ENCODE peak calls at places on chromosome 5, in seven cellular contexts. N is coronary artery, P is fibroblast of pulmonary artery, W is HCT116, Y is dorsolateral prefrontal cortex, X is cardiac fibroblast, M is IMR-90. U is an unnamed sample.

GRCh38 chr5:6466975-6467567 is 18.4 kb downstream of the UBE2QL1 start:
- DNase-seq in N (peak), P (no peak), W (no peak), Y (no peak), X (no peak), M (no peak), U (no peak)

GRCh38 chr5:179120951-179121666 is 60.9 kb downstream of the ZNF354C start:
- DNase-seq in N (peak), P (no peak), W (no peak), Y (no peak), X (no peak), M (no peak), U (no peak)

GRCh38 chr5:16152601-16153568 is 26.7 kb downstream of the MARCHF11 start:
- DNase-seq in N (no peak), P (no peak), W (no peak), Y (no peak), X (no peak), M (no peak), U (no peak)

GRCh38 chr5:83974151-83974822 is 253.6 kb upstream of the HAPLN1 start:
- DNase-seq in N (no peak), P (no peak), W (no peak), Y (no peak), X (no peak), M (peak), U (no peak)

GRCh38 chr5:93602261-93603149 is 19.5 kb downstream of the NR2F1 start:
- DNase-seq in N (no peak), P (no peak), W (no peak), Y (no peak), X (no peak), M (peak), U (no peak)

GRCh38 chr5:16889203-16889971 is 46.7 kb downstream of the MYO10 start:
- DNase-seq in N (no peak), P (peak), W (no peak), Y (no peak), X (peak), M (peak), U (peak)

GRCh38 chr5:132294728-132295504 is 722 bp downstream of the SLC22A4 start:
- DNase-seq in N (peak), P (peak), W (peak), Y (peak), X (peak), M (peak), U (peak)

GRCh38 chr5:2352101-2352861 is 399.2 kb downstream of the IRX2 start:
- DNase-seq in N (no peak), P (no peak), W (no peak), Y (no peak), X (no peak), M (no peak), U (no peak)

GRCh38 chr5:63894690-63895089 is 67.6 kb downstream of the HTR1A start:
- DNase-seq in N (no peak), P (no peak), W (no peak), Y (no peak), X (no peak), M (no peak), U (no peak)

GRCh38 chr5:191036-191948 is at the start of gene LRRC14B:
- DNase-seq in N (no peak), P (no peak), W (no peak), Y (peak), X (no peak), M (no peak), U (no peak)

DNA sequence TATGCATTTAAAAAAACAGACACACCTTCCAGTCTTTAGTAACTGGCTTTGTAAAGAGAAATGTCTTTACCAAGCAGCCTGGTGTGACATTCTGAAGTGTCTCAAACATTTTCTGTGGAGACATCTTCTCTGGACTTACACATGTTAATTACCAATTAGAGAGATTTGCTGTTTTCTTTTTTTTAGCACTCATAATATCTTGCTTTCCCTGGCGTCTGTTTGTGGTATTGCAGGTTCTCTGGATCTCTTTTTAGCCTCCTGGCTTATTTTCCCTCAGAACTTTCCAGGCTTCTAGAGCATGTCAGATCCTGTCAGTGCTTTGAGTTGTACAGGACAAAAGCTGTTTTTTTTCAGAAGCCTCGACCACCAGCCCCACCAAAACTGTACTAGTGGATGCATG is 92.5 kb downstream of the MSX2 start:
- DNase-seq in N (no peak), P (no peak), W (no peak), Y (no peak), X (no peak), M (no peak), U (no peak)
- TF ChIP-seq CTCF in N (no peak), P (peak), W (peak), Y (no peak), X (peak), M (no peak), U (peak)

DNA sequence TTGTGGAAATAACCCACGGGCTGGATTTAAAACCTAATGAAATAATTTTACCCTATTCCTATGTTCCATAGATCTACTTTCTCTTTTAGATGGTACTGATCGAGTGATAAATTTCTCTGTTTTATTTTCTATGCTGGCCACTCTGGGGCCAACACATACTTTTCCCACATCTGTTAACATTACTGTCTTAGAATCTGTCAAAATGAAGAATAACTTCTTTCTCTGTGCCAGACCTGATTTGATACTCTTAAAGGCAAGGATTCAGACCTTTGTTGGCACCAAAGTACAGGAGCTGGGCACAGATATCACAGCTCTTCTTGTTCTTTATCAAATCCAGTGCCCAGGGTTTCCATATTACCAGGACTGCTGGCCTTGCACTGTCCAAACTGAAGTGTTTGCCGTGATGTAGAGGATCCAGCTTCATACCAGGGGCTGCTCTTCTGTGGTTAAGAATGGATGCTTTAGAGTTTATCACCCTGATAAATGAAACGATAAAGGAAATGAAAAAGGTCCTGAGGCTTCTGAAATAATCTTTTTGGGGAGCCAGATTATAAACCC is 20.9 kb downstream of the ZNF474 start:
- DNase-seq in N (no peak), P (no peak), W (no peak), Y (no peak), X (no peak), M (peak), U (no peak)
- H3K4me3 ChIP-seq in N (no peak), P (no peak), W (no peak), Y (no peak), X (no peak), M (no peak), U (no peak)

GRCh38 chr5:157828031-157828948 is 30.7 kb downstream of the CLINT1 start:
- DNase-seq in N (no peak), P (peak), W (no peak), Y (no peak), X (peak), M (no peak), U (no peak)
- TF ChIP-seq CTCF in N (no peak), P (no peak), W (no peak), Y (no peak), X (no peak), M (no peak), U (no peak)

DNA sequence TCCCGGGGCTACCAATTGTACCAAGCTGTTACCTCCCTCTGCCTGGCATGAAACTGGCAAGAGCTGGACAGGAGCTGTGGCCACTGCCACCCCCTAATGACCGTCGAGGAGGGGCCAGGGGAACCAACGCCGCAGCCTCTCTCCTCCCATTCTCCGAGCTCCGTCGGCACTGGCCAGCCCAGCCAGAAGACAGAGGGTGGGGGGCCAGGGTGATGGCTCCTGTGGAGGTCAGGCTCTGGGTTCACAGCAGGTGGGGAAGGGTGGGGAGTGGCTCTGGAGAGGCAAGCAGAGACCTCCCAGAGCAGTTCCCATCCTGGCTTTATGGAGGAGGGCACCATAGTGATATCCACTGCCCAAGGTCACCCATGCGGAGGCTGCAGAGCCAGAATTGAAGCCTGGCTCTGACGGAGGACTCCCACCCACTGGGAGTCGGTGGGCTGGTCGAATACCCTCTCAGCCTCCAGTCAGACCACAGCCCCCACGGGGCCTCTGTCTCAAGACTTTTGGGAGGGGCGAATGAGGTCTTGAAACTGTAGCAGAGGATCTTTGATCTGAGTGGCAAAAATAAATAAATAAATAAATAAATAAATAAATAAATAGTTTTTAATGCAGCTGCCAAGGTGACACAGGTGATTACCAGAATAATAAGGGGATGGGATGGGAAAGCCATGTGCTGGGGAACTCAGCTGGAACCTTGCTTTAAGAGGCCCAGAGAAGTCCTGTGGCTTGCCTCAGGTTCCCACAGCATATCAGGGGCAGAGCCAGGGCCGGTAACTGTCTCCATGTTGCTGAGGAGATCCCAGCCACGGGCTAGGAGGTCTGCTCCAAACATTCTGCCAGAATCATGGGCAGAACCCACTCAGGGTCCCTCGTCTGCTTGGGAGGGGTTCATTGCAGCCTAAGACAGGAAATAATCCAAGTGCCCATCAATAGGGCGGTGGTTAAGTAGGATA is 42.5 kb upstream of the NEURL1B start:
- DNase-seq in N (no peak), P (no peak), W (no peak), Y (no peak), X (no peak), M (no peak), U (no peak)
- H3K4me3 ChIP-seq in N (no peak), P (no peak), W (no peak), Y (no peak), X (no peak), M (no peak), U (no peak)

GRCh38 chr5:141356950-141357349 is 2.1 kb downstream of the PCDHGA4 start:
- DNase-seq in N (no peak), P (no peak), W (no peak), Y (no peak), X (no peak), M (no peak), U (no peak)

GRCh38 chr5:141360685-141361084 is 891 bp downstream of the PCDHGB2 start:
- DNase-seq in N (no peak), P (no peak), W (no peak), Y (no peak), X (no peak), M (no peak), U (no peak)

GRCh38 chr5:141362719-141363118 is 1.2 kb upstream of the PCDHGA5 start:
- DNase-seq in N (no peak), P (no peak), W (no peak), Y (no peak), X (no peak), M (no peak), U (no peak)

GRCh38 chr5:141356133-141356532 is 1.3 kb downstream of the PCDHGA4 start:
- DNase-seq in N (no peak), P (no peak), W (no peak), Y (no peak), X (no peak), M (no peak), U (no peak)

DNA sequence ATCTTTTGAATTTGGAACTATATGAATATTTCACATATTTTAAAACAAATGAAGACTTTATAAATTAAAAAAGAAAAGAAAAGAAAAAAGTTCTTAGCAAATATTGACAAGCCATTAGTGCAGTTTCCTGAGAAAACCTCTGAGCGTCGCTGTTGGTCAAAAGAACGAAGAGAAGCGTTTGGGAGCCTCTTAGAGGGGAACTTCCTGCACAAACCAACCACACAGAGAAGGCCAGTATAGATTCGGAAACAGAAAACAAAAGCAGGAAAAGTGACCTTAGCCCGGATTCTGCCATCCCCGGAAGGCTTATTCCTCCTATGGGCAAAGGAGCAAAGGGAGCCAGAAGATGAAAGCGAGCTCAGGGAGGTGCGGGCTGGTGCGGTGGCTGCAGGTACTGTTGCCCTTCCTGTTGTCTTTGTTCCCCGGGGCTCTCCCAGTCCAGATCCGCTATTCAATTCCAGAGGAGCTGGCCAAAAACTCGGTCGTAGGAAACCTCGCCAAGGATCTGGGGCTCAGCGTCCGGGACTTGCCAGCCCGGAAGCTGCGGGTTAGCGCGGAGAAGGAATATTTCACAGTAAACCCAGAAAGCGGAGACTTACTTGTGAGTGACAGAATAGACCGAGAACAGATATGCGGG is at the start of gene PCDHGB2:
- DNase-seq in N (no peak), P (peak), W (peak), Y (no peak), X (peak), M (peak), U (peak)
- TF ChIP-seq CTCF in N (no peak), P (peak), W (peak), Y (peak), X (peak), M (peak), U (peak)